ENCODE peak calls at places on chromosomes 3 and 15, in seven cellular contexts. One of them, this sample, is unnamed.

GRCh38 chr15:36644156-36644896 is 64.9 kb downstream of the CDIN1 start:
- DNase-seq in IMR-90: no peak
- DNase-seq in H1: no peak
- DNase-seq in H9: no peak
- DNase-seq in mesendoderm: no peak
- DNase-seq in trophoblast cell: no peak
- DNase-seq in mesenchymal stem cell: no peak
- DNase-seq in this sample: peak

GRCh38 chr15:43483306-43484128 is 9.4 kb downstream of the TP53BP1 start:
- DNase-seq in mesenchymal stem cell: peak
- DNase-seq in H9: no peak
- DNase-seq in H1: no peak
- DNase-seq in trophoblast cell: peak
- DNase-seq in mesendoderm: peak
- DNase-seq in IMR-90: no peak
- DNase-seq in this sample: no peak

GRCh38 chr3:152280539-152280938 is 11.8 kb downstream of the MBNL1 start:
- DNase-seq in trophoblast cell: no peak
- DNase-seq in mesendoderm: no peak
- DNase-seq in mesenchymal stem cell: no peak
- DNase-seq in IMR-90: no peak
- DNase-seq in H1: no peak
- DNase-seq in H9: no peak
- DNase-seq in this sample: no peak

GRCh38 chr15:88012233-88012632 is 244.3 kb downstream of the NTRK3 start:
- DNase-seq in H9: no peak
- DNase-seq in H1: no peak
- DNase-seq in mesenchymal stem cell: no peak
- DNase-seq in trophoblast cell: peak
- DNase-seq in mesendoderm: no peak
- DNase-seq in IMR-90: no peak
- DNase-seq in this sample: no peak

GRCh38 chr15:97866994-97867393 is 93.5 kb upstream of the ARRDC4 start:
- DNase-seq in mesenchymal stem cell: no peak
- DNase-seq in H1: no peak
- DNase-seq in IMR-90: no peak
- DNase-seq in trophoblast cell: no peak
- DNase-seq in mesendoderm: no peak
- DNase-seq in H9: no peak
- DNase-seq in this sample: no peak

GRCh38 chr3:158102219-158102612 is 4.0 kb downstream of the SHOX2 start:
- DNase-seq in trophoblast cell: no peak
- DNase-seq in mesendoderm: no peak
- DNase-seq in mesenchymal stem cell: no peak
- DNase-seq in IMR-90: no peak
- DNase-seq in H1: no peak
- DNase-seq in H9: no peak
- DNase-seq in this sample: no peak

GRCh38 chr15:58398643-58399042 is 33.1 kb upstream of the LIPC start:
- DNase-seq in H1: no peak
- DNase-seq in trophoblast cell: no peak
- DNase-seq in mesenchymal stem cell: no peak
- DNase-seq in IMR-90: no peak
- DNase-seq in mesendoderm: no peak
- DNase-seq in H9: no peak
- DNase-seq in this sample: no peak

GRCh38 chr3:158419820-158420653 is 151.0 kb upstream of the MLF1 start:
- DNase-seq in mesenchymal stem cell: no peak
- DNase-seq in mesendoderm: no peak
- DNase-seq in IMR-90: no peak
- DNase-seq in H9: no peak
- DNase-seq in H1: no peak
- DNase-seq in trophoblast cell: peak
- DNase-seq in this sample: no peak

GRCh38 chr3:119323401-119324107 is 29.4 kb downstream of the ARHGAP31 start:
- DNase-seq in H9: peak
- DNase-seq in mesendoderm: peak
- DNase-seq in H1: no peak
- DNase-seq in trophoblast cell: peak
- DNase-seq in mesenchymal stem cell: no peak
- DNase-seq in IMR-90: no peak
- DNase-seq in this sample: no peak

GRCh38 chr3:14740983-14741382 is 66.0 kb downstream of the C3orf20 start:
- DNase-seq in mesenchymal stem cell: no peak
- DNase-seq in H9: no peak
- DNase-seq in H1: no peak
- DNase-seq in mesendoderm: no peak
- DNase-seq in IMR-90: no peak
- DNase-seq in trophoblast cell: no peak
- DNase-seq in this sample: no peak

GRCh38 chr3:132626955-132627354 is 29.9 kb downstream of the ACKR4 start:
- DNase-seq in IMR-90: no peak
- DNase-seq in H9: peak
- DNase-seq in mesenchymal stem cell: no peak
- DNase-seq in H1: no peak
- DNase-seq in mesendoderm: no peak
- DNase-seq in trophoblast cell: no peak
- DNase-seq in this sample: no peak

GRCh38 chr3:159787794-159788205 is 200.8 kb upstream of the IL12A start:
- DNase-seq in H9: no peak
- DNase-seq in mesendoderm: peak
- DNase-seq in mesenchymal stem cell: peak
- DNase-seq in trophoblast cell: peak
- DNase-seq in H1: no peak
- DNase-seq in IMR-90: peak
- DNase-seq in this sample: no peak

GRCh38 chr3:179760944-179761343 is 108.1 kb downstream of the USP13 start:
- DNase-seq in mesendoderm: peak
- DNase-seq in trophoblast cell: peak
- DNase-seq in H9: no peak
- DNase-seq in H1: no peak
- DNase-seq in mesenchymal stem cell: peak
- DNase-seq in IMR-90: peak
- DNase-seq in this sample: no peak

GRCh38 chr3:134375542-134376384 is 1.5 kb upstream of the AMOTL2 start:
- DNase-seq in H1: no peak
- DNase-seq in IMR-90: no peak
- DNase-seq in mesenchymal stem cell: no peak
- DNase-seq in trophoblast cell: no peak
- DNase-seq in H9: no peak
- DNase-seq in mesendoderm: no peak
- DNase-seq in this sample: no peak

GRCh38 chr3:47950453-47950852 is 65.8 kb downstream of the MAP4 start:
- DNase-seq in IMR-90: no peak
- DNase-seq in mesenchymal stem cell: no peak
- DNase-seq in mesendoderm: no peak
- DNase-seq in H1: no peak
- DNase-seq in H9: no peak
- DNase-seq in trophoblast cell: no peak
- DNase-seq in this sample: no peak

GRCh38 chr3:34053631-34054030 is 255.2 kb downstream of the PDCD6IP start:
- DNase-seq in mesendoderm: no peak
- DNase-seq in mesenchymal stem cell: no peak
- DNase-seq in H1: no peak
- DNase-seq in H9: no peak
- DNase-seq in trophoblast cell: no peak
- DNase-seq in IMR-90: peak
- DNase-seq in this sample: no peak

GRCh38 chr3:13517253-13517977 is 31.5 kb upstream of the FBLN2 start:
- DNase-seq in mesendoderm: no peak
- DNase-seq in mesenchymal stem cell: no peak
- DNase-seq in H1: no peak
- DNase-seq in H9: no peak
- DNase-seq in IMR-90: no peak
- DNase-seq in trophoblast cell: no peak
- DNase-seq in this sample: no peak

GRCh38 chr3:197027151-197027895 is 2.3 kb downstream of the MELTF start:
- DNase-seq in H9: peak
- DNase-seq in mesendoderm: no peak
- DNase-seq in mesenchymal stem cell: no peak
- DNase-seq in IMR-90: peak
- DNase-seq in trophoblast cell: no peak
- DNase-seq in H1: no peak
- DNase-seq in this sample: no peak

GRCh38 chr3:156600834-156601233 is 45.9 kb upstream of the SSR3 start:
- DNase-seq in IMR-90: no peak
- DNase-seq in H1: no peak
- DNase-seq in H9: no peak
- DNase-seq in mesenchymal stem cell: no peak
- DNase-seq in trophoblast cell: no peak
- DNase-seq in mesendoderm: no peak
- DNase-seq in this sample: no peak

GRCh38 chr3:113531826-113532697 is at the start of gene SIDT1:
- DNase-seq in IMR-90: no peak
- DNase-seq in mesendoderm: peak
- DNase-seq in mesenchymal stem cell: peak
- DNase-seq in H1: no peak
- DNase-seq in H9: peak
- DNase-seq in trophoblast cell: peak
- DNase-seq in this sample: peak

GRCh38 chr15:41291065-41291631 is 41.2 kb downstream of the OIP5 start:
- DNase-seq in mesendoderm: no peak
- DNase-seq in H9: no peak
- DNase-seq in mesenchymal stem cell: no peak
- DNase-seq in IMR-90: no peak
- DNase-seq in trophoblast cell: peak
- DNase-seq in H1: no peak
- DNase-seq in this sample: no peak

GRCh38 chr15:100712226-100712625 is 109.8 kb downstream of the ASB7 start:
- DNase-seq in H9: no peak
- DNase-seq in mesenchymal stem cell: no peak
- DNase-seq in H1: no peak
- DNase-seq in IMR-90: peak
- DNase-seq in mesendoderm: no peak
- DNase-seq in trophoblast cell: no peak
- DNase-seq in this sample: no peak

GRCh38 chr15:60830479-60830878 is 351.5 kb upstream of the ICE2 start:
- DNase-seq in IMR-90: peak
- DNase-seq in mesenchymal stem cell: peak
- DNase-seq in H1: no peak
- DNase-seq in H9: no peak
- DNase-seq in trophoblast cell: no peak
- DNase-seq in mesendoderm: no peak
- DNase-seq in this sample: no peak

GRCh38 chr3:107216711-107217110 is 160.5 kb upstream of the CCDC54 start:
- DNase-seq in mesenchymal stem cell: peak
- DNase-seq in trophoblast cell: no peak
- DNase-seq in H1: no peak
- DNase-seq in mesendoderm: no peak
- DNase-seq in IMR-90: peak
- DNase-seq in H9: no peak
- DNase-seq in this sample: no peak

GRCh38 chr3:195522254-195523023 is 20.7 kb downstream of the PPP1R2 start:
- DNase-seq in H9: no peak
- DNase-seq in trophoblast cell: peak
- DNase-seq in mesendoderm: no peak
- DNase-seq in mesenchymal stem cell: peak
- DNase-seq in IMR-90: peak
- DNase-seq in H1: no peak
- DNase-seq in this sample: peak

GRCh38 chr3:41102750-41103149 is 96.6 kb upstream of the CTNNB1 start:
- DNase-seq in H1: no peak
- DNase-seq in mesenchymal stem cell: no peak
- DNase-seq in IMR-90: no peak
- DNase-seq in mesendoderm: no peak
- DNase-seq in H9: no peak
- DNase-seq in trophoblast cell: peak
- DNase-seq in this sample: no peak

GRCh38 chr3:8549354-8549753 is 47.7 kb downstream of the LMCD1 start:
- DNase-seq in mesenchymal stem cell: no peak
- DNase-seq in H9: no peak
- DNase-seq in IMR-90: no peak
- DNase-seq in trophoblast cell: no peak
- DNase-seq in H1: no peak
- DNase-seq in mesendoderm: no peak
- DNase-seq in this sample: no peak

GRCh38 chr15:67768592-67768991 is 56.7 kb upstream of the SKOR1 start:
- DNase-seq in IMR-90: no peak
- DNase-seq in mesenchymal stem cell: no peak
- DNase-seq in trophoblast cell: no peak
- DNase-seq in H9: no peak
- DNase-seq in H1: no peak
- DNase-seq in mesendoderm: no peak
- DNase-seq in this sample: no peak
- H2BK5ac ChIP-seq in IMR-90: no peak
- H2BK5ac ChIP-seq in mesenchymal stem cell: no peak
- H2BK5ac ChIP-seq in trophoblast cell: no peak
- H2BK5ac ChIP-seq in H9: no peak
- H2BK5ac ChIP-seq in H1: no peak
- H2BK5ac ChIP-seq in mesendoderm: no peak
- H2BK5ac ChIP-seq in this sample: no peak

DNA sequence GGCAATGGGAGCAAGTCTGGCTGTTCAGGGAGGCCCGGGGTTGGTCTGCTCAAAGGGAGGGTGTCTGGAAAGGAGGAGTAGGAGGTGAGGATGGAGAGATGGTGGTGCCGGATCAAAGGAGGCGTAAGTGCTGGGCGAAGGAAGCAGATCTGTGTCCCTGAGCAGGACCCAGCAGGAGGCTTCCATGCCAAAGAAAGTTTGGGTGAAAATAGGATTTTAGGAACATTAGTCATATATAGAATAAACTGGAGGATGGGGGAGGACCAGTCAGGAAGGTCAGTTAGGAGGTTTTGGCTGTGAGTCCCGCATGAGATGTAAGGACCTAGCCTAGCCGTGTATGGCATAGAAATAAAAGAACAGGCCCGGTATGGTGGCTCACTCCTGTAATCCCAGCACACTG is 28.7 kb upstream of the VPS8 start:
- DNase-seq in IMR-90: peak
- DNase-seq in H1: no peak
- DNase-seq in mesenchymal stem cell: no peak
- DNase-seq in mesendoderm: no peak
- DNase-seq in H9: no peak
- DNase-seq in trophoblast cell: no peak
- DNase-seq in this sample: no peak
- H2BK5ac ChIP-seq in IMR-90: peak
- H2BK5ac ChIP-seq in H1: peak
- H2BK5ac ChIP-seq in mesenchymal stem cell: no peak
- H2BK5ac ChIP-seq in mesendoderm: no peak
- H2BK5ac ChIP-seq in H9: no peak
- H2BK5ac ChIP-seq in trophoblast cell: no peak
- H2BK5ac ChIP-seq in this sample: no peak

GRCh38 chr3:62771331-62772097 is 103.7 kb downstream of the CADPS start:
- DNase-seq in mesenchymal stem cell: no peak
- DNase-seq in H9: no peak
- DNase-seq in IMR-90: no peak
- DNase-seq in trophoblast cell: no peak
- DNase-seq in H1: no peak
- DNase-seq in mesendoderm: no peak
- DNase-seq in this sample: no peak
- H2BK5ac ChIP-seq in mesenchymal stem cell: no peak
- H2BK5ac ChIP-seq in H9: no peak
- H2BK5ac ChIP-seq in IMR-90: no peak
- H2BK5ac ChIP-seq in trophoblast cell: no peak
- H2BK5ac ChIP-seq in H1: no peak
- H2BK5ac ChIP-seq in mesendoderm: no peak
- H2BK5ac ChIP-seq in this sample: no peak

GRCh38 chr15:95684126-95684525 is 646.4 kb upstream of the NR2F2 start:
- DNase-seq in H9: no peak
- DNase-seq in IMR-90: no peak
- DNase-seq in trophoblast cell: no peak
- DNase-seq in mesenchymal stem cell: no peak
- DNase-seq in H1: no peak
- DNase-seq in mesendoderm: no peak
- DNase-seq in this sample: no peak
- H2BK5ac ChIP-seq in H9: no peak
- H2BK5ac ChIP-seq in IMR-90: peak
- H2BK5ac ChIP-seq in trophoblast cell: no peak
- H2BK5ac ChIP-seq in mesenchymal stem cell: no peak
- H2BK5ac ChIP-seq in H1: no peak
- H2BK5ac ChIP-seq in mesendoderm: no peak
- H2BK5ac ChIP-seq in this sample: no peak

GRCh38 chr3:150251654-150252053 is 156.4 kb upstream of the TSC22D2 start:
- DNase-seq in mesenchymal stem cell: peak
- DNase-seq in trophoblast cell: no peak
- DNase-seq in H1: no peak
- DNase-seq in H9: no peak
- DNase-seq in IMR-90: peak
- DNase-seq in mesendoderm: no peak
- DNase-seq in this sample: no peak
- H2BK5ac ChIP-seq in mesenchymal stem cell: peak
- H2BK5ac ChIP-seq in trophoblast cell: no peak
- H2BK5ac ChIP-seq in H1: no peak
- H2BK5ac ChIP-seq in H9: no peak
- H2BK5ac ChIP-seq in IMR-90: peak
- H2BK5ac ChIP-seq in mesendoderm: no peak
- H2BK5ac ChIP-seq in this sample: no peak

This sample was measured in neuronal stem cell.